ENCODE peak calls at places on chromosomes 1 and 21, in five cellular contexts. W, O, Z, C and S are unnamed samples. For H3K9me3 and H3K27me3, the result is how much of the 10 kb centered on the place peaks cover.

GRCh38 chr1:225980005-225980404 is 19.1 kb downstream of the SDE2 start:
- DNase-seq in Z (no peak), O (no peak), C (no peak), W (peak), S (peak)

GRCh38 chr1:14605945-14606344 is 7.5 kb downstream of the KAZN start:
- DNase-seq in O (no peak), Z (no peak), C (no peak), W (no peak), S (no peak)

GRCh38 chr1:108041360-108042143 is 76.6 kb upstream of the VAV3 start:
- DNase-seq in W (no peak), C (no peak), O (no peak), Z (no peak), S (no peak)

GRCh38 chr1:33164120-33164519 is 17.7 kb downstream of the TRIM62 start:
- DNase-seq in W (no peak), Z (no peak), C (no peak), O (no peak), S (no peak)

GRCh38 chr1:67013573-67013972 is 40.4 kb downstream of the SLC35D1 start:
- DNase-seq in Z (no peak), O (no peak), W (no peak), C (no peak), S (no peak)

GRCh38 chr1:11707621-11708276 is 16.2 kb downstream of the DRAXIN start:
- DNase-seq in Z (peak), C (no peak), W (peak), O (no peak), S (peak)

GRCh38 chr1:203521071-203521794 is 27.3 kb downstream of the OPTC start:
- DNase-seq in W (peak), C (no peak), Z (no peak), O (no peak), S (peak)

GRCh38 chr1:12152106-12152891 is 14.5 kb upstream of the TNFRSF1B start:
- DNase-seq in C (no peak), W (no peak), O (no peak), Z (peak), S (peak)

GRCh38 chr1:192832492-192832891 is 23.7 kb downstream of the RGS2 start:
- DNase-seq in W (no peak), O (no peak), C (no peak), Z (no peak), S (peak)

GRCh38 chr1:35539073-35539823 is 18.0 kb downstream of the KIAA0319L start:
- DNase-seq in O (peak), Z (no peak), W (no peak), C (no peak), S (peak)

GRCh38 chr1:206075786-206076725 is 23.1 kb downstream of the RHEX start:
- DNase-seq in C (no peak), W (no peak), O (no peak), Z (no peak), S (no peak)

GRCh38 chr1:10122926-10123325 is 87.4 kb upstream of the KIF1B start:
- DNase-seq in Z (no peak), O (no peak), C (no peak), W (no peak), S (no peak)

GRCh38 chr21:42626171-42626570 is 27.2 kb upstream of the PDE9A start:
- DNase-seq in Z (no peak), W (no peak), C (no peak), O (no peak), S (no peak)

GRCh38 chr1:60988827-60989363 is 93.5 kb upstream of the NFIA start:
- DNase-seq in Z (peak), W (no peak), C (no peak), O (no peak), S (no peak)

GRCh38 chr1:170669036-170669435 is 5.1 kb downstream of the PRRX1 start:
- DNase-seq in W (no peak), Z (no peak), C (no peak), O (no peak), S (no peak)

GRCh38 chr21:41627428-41627827 is 119.5 kb upstream of the TMPRSS2 start:
- DNase-seq in C (no peak), W (no peak), O (no peak), Z (no peak), S (no peak)

GRCh38 chr1:172108494-172108893 is 267.2 kb downstream of the DNM3 start:
- DNase-seq in O (no peak), Z (no peak), C (no peak), W (no peak), S (no peak)

GRCh38 chr1:222911866-222912265 is 97.0 kb downstream of the DISP1 start:
- DNase-seq in Z (no peak), O (no peak), C (no peak), W (no peak), S (no peak)

GRCh38 chr1:63127376-63127775 is 195.0 kb upstream of the FOXD3 start:
- DNase-seq in Z (no peak), O (no peak), C (no peak), W (no peak), S (no peak)

GRCh38 chr21:15222711-15223110 is 157.9 kb upstream of the NRIP1 start:
- DNase-seq in W (no peak), C (no peak), O (no peak), Z (no peak), S (no peak)

GRCh38 chr1:150615346-150616201 is 13.8 kb downstream of the ENSA start:
- DNase-seq in W (no peak), O (no peak), Z (no peak), C (no peak), S (peak)

GRCh38 chr1:94755675-94756074 is 64.5 kb upstream of the SLC44A3 start:
- DNase-seq in W (no peak), C (no peak), Z (peak), O (no peak), S (no peak)

GRCh38 chr1:24255226-24255625 is 63.9 kb upstream of the GRHL3 start:
- DNase-seq in O (no peak), Z (no peak), W (no peak), C (no peak), S (no peak)

GRCh38 chr1:177659259-177659658 is 310.6 kb downstream of the SEC16B start:
- DNase-seq in C (no peak), O (no peak), Z (no peak), W (no peak), S (no peak)

GRCh38 chr1:185015598-185015997 is 29.8 kb upstream of the RNF2 start:
- DNase-seq in O (no peak), C (no peak), W (no peak), Z (no peak), S (no peak)

GRCh38 chr21:7953058-7953457 is 2568.3 kb upstream of the TPTE start:
- DNase-seq in W (no peak), O (no peak), C (no peak), Z (no peak), S (no peak)
- H3K9me3 ChIP-seq in W (under half), O (half or more), C (under half), Z (half or more), S (under half)

GRCh38 chr1:208243522-208243850 is 698 bp downstream of the PLXNA2 start:
- DNase-seq in Z (peak), W (no peak), C (no peak), O (peak), S (peak)
- H3K27me3 ChIP-seq in Z (under half), W (under half), C (under half), O (under half), S (under half)

GRCh38 chr1:181079382-181079781 is 9.1 kb upstream of the IER5 start:
- DNase-seq in C (no peak), W (no peak), O (no peak), Z (no peak), S (no peak)

GRCh38 chr1:181075727-181076350 is 12.7 kb upstream of the IER5 start:
- DNase-seq in W (no peak), Z (no peak), C (no peak), O (no peak), S (no peak)

GRCh38 chr1:181079920-181080319 is 8.6 kb upstream of the IER5 start:
- DNase-seq in C (no peak), Z (no peak), O (no peak), W (no peak), S (no peak)

GRCh38 chr1:181076852-181077251 is 11.6 kb upstream of the IER5 start:
- DNase-seq in W (no peak), O (no peak), C (no peak), Z (no peak), S (no peak)

GRCh38 chr1:181077576-181078242 is 10.8 kb upstream of the IER5 start:
- DNase-seq in O (no peak), Z (no peak), C (no peak), W (no peak), S (no peak)
- H3K27ac ChIP-seq in O (no peak), Z (no peak), C (peak), W (no peak), S (no peak)

GRCh38 chr1:2804628-2805351 is 3.3 kb upstream of the TTC34 start:
- DNase-seq in C (no peak), Z (peak), W (no peak), O (no peak), S (no peak)

GRCh38 chr1:2805801-2806430 is 4.4 kb upstream of the TTC34 start:
- DNase-seq in Z (peak), W (no peak), O (no peak), C (no peak), S (no peak)

GRCh38 chr1:2802421-2802961 is 998 bp upstream of the TTC34 start:
- DNase-seq in O (no peak), Z (peak), W (no peak), C (no peak), S (no peak)

GRCh38 chr1:2803086-2803930 is 1.8 kb upstream of the TTC34 start:
- DNase-seq in O (no peak), C (no peak), W (no peak), Z (peak), S (no peak)

GRCh38 chr1:2803931-2804627 is 2.6 kb upstream of the TTC34 start:
- DNase-seq in O (no peak), W (no peak), C (no peak), Z (peak), S (no peak)
- H3K9me3 ChIP-seq in O (under half), W (under half), C (under half), Z (under half), S (under half)

DNA sequence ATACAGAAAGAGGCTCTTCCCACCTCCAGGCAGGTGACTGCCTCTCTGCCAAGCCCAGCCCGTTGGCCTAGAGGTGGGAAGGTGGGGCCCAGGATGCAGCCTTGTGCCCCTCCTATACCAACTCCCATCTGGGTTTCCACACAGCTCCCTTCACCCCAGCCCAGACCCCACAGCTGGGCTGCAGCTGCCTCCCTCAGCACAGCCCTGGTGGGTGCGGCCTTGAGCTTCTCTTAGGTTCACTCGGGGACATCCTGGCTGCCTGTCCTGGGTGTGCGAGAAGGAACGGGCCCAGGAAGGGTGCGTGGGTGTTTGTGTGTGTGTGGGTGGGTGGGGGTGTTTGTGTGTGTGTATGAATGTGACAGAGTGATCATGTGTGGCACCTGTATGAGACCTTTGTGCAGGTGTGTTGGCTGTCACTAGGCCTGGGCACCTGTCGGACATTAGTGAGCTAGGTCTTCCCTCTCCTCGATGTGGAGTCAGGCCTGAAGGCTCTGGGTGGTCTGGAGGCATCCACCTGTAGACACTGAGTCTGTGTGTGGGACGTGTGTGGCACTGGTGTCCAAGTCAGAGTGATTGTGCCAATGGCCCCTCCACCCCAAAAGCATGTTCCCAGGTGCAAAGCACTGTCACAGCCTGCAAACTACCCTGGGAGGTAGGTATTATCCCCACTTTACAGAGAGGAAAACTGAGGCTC is 30.7 kb downstream of the FOXO6 start:
- DNase-seq in O (no peak), Z (no peak), C (no peak), W (no peak), S (no peak)
- H3K27me3 ChIP-seq in O (under half), Z (under half), C (under half), W (under half), S (under half)

DNA sequence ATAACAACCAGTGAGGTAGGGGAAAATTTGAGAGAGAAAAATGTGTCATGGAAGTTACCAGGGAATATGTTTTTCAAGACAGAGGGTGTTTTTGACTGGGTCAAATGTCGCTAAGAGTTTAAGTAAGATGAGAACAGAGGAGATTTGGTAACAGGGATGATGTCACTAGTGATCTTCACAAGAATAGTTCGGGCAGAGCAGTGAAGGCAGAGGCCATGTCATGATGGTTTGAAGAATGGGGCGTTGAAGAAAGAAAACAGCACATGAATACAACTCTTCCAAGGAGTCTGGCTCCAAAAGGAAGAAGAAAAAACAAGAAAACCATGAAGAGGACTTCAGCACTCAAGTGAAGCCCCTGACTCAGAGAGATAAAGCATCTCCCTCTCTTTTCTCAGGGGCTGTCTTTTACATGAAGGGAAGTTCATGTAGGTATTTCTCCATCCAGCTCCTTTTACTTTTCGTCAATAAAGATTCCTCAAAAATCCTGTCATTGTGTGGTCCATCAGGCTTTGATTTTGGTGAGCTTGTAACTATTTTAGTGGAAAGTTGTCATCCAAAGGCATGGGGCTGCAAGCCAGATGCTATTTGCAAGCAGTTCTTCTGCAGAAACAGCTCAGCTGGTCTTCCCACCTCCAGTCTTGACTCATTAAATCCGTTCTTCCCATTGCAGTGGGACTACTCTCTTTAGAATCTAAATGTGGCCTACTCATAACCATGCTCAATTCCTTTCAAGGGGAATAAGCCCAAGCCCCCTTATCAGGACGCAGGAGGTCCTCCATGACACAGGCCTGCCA is 397.3 kb downstream of the LMX1A start:
- DNase-seq in O (no peak), C (no peak), Z (peak), W (no peak), S (no peak)
- H3K27ac ChIP-seq in O (no peak), C (no peak), Z (no peak), W (no peak), S (no peak)